ENCODE peak calls at places on chromosomes 7 and 10, in five cellular contexts. V, U, B, A and G are unnamed samples.

GRCh38 chr10:3785849-3786290 is 861 bp upstream of the KLF6 start:
- DNase-seq in V (no peak), U (peak; percentile 35), B (peak; percentile 71), A (peak; percentile 35), G (peak; percentile 48)

GRCh38 chr7:116342125-116342524 is 131.8 kb downstream of the TES start:
- DNase-seq in V (no peak), U (no peak), B (peak; percentile 22), A (no peak), G (no peak)

GRCh38 chr10:98030093-98030821 is at the start of gene CRTAC1:
- DNase-seq in V (peak; percentile 46), U (peak; percentile 91), B (peak; percentile 23), A (no peak), G (peak; percentile 87)

GRCh38 chr7:134388336-134389019 is 70.4 kb downstream of the AKR1B1 start:
- DNase-seq in V (no peak), U (no peak), B (no peak), A (no peak), G (no peak)

GRCh38 chr10:110618206-110618605 is 25.9 kb upstream of the RBM20 start:
- DNase-seq in V (no peak), U (no peak), B (no peak), A (no peak), G (no peak)

GRCh38 chr10:112851582-112851981 is 98.5 kb upstream of the TCF7L2 start:
- DNase-seq in V (no peak), U (no peak), B (no peak), A (no peak), G (no peak)

GRCh38 chr7:97004931-97005763 is at the start of gene DLX6:
- DNase-seq in V (no peak), U (peak; percentile 81), B (no peak), A (peak; percentile 99), G (peak; percentile 95)

GRCh38 chr10:76319666-76320065 is 888.2 kb downstream of the LRMDA start:
- DNase-seq in V (no peak), U (no peak), B (no peak), A (no peak), G (no peak)

GRCh38 chr10:88989824-88990527 is 622 bp upstream of the FAS start:
- DNase-seq in V (no peak), U (no peak), B (peak; percentile 87), A (no peak), G (no peak)

GRCh38 chr10:58237014-58237830 is 30.5 kb downstream of the IPMK start:
- DNase-seq in V (no peak), U (no peak), B (peak; percentile 90), A (no peak), G (no peak)

GRCh38 chr7:38375453-38375852 is 102.0 kb upstream of the TARP start:
- DNase-seq in V (no peak), U (no peak), B (no peak), A (no peak), G (no peak)

GRCh38 chr7:22582860-22583640 is 83.1 kb upstream of the STEAP1B start:
- DNase-seq in V (no peak), U (no peak), B (peak; percentile 46), A (no peak), G (peak; percentile 78)

GRCh38 chr7:107162466-107162865 is 6.3 kb upstream of the HBP1 start:
- DNase-seq in V (no peak), U (no peak), B (no peak), A (no peak), G (no peak)

GRCh38 chr10:33345236-33345635 is 10.8 kb upstream of the NRP1 start:
- DNase-seq in V (no peak), U (no peak), B (no peak), A (no peak), G (no peak)

GRCh38 chr10:91097313-91097712 is 123.2 kb upstream of the PCGF5 start:
- DNase-seq in V (no peak), U (no peak), B (no peak), A (no peak), G (no peak)

GRCh38 chr7:23717788-23718187 is 7.8 kb downstream of the STK31 start:
- DNase-seq in V (no peak), U (no peak), B (no peak), A (no peak), G (no peak)

GRCh38 chr7:116952640-116953371 is 495 bp upstream of the ST7 start:
- DNase-seq in V (no peak), U (peak; percentile 14), B (peak; percentile 73), A (peak; percentile 90), G (peak; percentile 38)

GRCh38 chr7:152462995-152463713 is 27.4 kb upstream of the KMT2C start:
- DNase-seq in V (no peak), U (peak; percentile 70), B (peak; percentile 83), A (peak; percentile 32), G (no peak)

GRCh38 chr7:50595538-50596102 is 30.4 kb upstream of the DDC start:
- DNase-seq in V (no peak), U (peak; percentile 2), B (peak; percentile 57), A (no peak), G (peak; percentile 55)

GRCh38 chr7:118657391-118658005 is 433.0 kb downstream of the ANKRD7 start:
- DNase-seq in V (no peak), U (no peak), B (peak; percentile 30), A (no peak), G (no peak)

GRCh38 chr7:50832744-50833143 is 50.0 kb upstream of the GRB10 start:
- DNase-seq in V (no peak), U (no peak), B (peak; percentile 72), A (no peak), G (no peak)

GRCh38 chr10:124242365-124242764 is 149.0 kb upstream of the CHST15 start:
- DNase-seq in V (no peak), U (no peak), B (no peak), A (no peak), G (no peak)

GRCh38 chr10:96588601-96589419 is 2.0 kb upstream of the TM9SF3 start:
- DNase-seq in V (no peak), U (no peak), B (peak; percentile 18), A (no peak), G (no peak)

GRCh38 chr10:122955892-122956291 is 1.9 kb upstream of the C10orf88 start:
- DNase-seq in V (no peak), U (no peak), B (no peak), A (no peak), G (no peak)

GRCh38 chr10:126940670-126941069 is 35.4 kb downstream of the DOCK1 start:
- DNase-seq in V (no peak), U (no peak), B (no peak), A (no peak), G (no peak)

GRCh38 chr10:97737770-97738265 is 890 bp downstream of the ZFYVE27 start:
- DNase-seq in V (no peak), U (no peak), B (no peak), A (no peak), G (no peak)

GRCh38 chr10:110613996-110614495 is 30.1 kb upstream of the RBM20 start:
- DNase-seq in V (no peak), U (no peak), B (no peak), A (no peak), G (no peak)

GRCh38 chr7:140475747-140476333 is 3.5 kb downstream of the MKRN1 start:
- DNase-seq in V (no peak), U (no peak), B (peak; percentile 58), A (peak; percentile 58), G (no peak)

GRCh38 chr7:38021892-38022291 is 101.5 kb downstream of the EPDR1 start:
- DNase-seq in V (no peak), U (no peak), B (no peak), A (no peak), G (no peak)

GRCh38 chr7:7720750-7721621 is 2.6 kb upstream of the RPA3 start:
- DNase-seq in V (no peak), U (no peak), B (no peak), A (no peak), G (no peak)

GRCh38 chr7:55104123-55104522 is 85.3 kb downstream of the EGFR start:
- DNase-seq in V (no peak), U (no peak), B (no peak), A (no peak), G (no peak)

GRCh38 chr7:55105952-55106351 is 87.1 kb downstream of the EGFR start:
- DNase-seq in V (no peak), U (no peak), B (no peak), A (no peak), G (no peak)

GRCh38 chr7:55101359-55101758 is 82.5 kb downstream of the EGFR start:
- DNase-seq in V (no peak), U (no peak), B (no peak), A (no peak), G (no peak)

GRCh38 chr7:55107946-55108345 is 89.1 kb downstream of the EGFR start:
- DNase-seq in V (no peak), U (no peak), B (no peak), A (no peak), G (no peak)

GRCh38 chr7:55104707-55105433 is 86.1 kb downstream of the EGFR start:
- DNase-seq in V (no peak), U (no peak), B (no peak), A (no peak), G (no peak)
- H3K27ac ChIP-seq in V (no peak overlapping the region), U (no peak overlapping the region), B (no peak overlapping the region), A (no peak overlapping the region), G (no peak overlapping the region)

GRCh38 chr7:70301673-70302072 is 703.4 kb downstream of the AUTS2 start:
- DNase-seq in V (no peak), U (no peak), B (no peak), A (no peak), G (no peak)
- H3K18ac ChIP-seq in V (no peak overlapping the region), U (no peak overlapping the region), B (no peak overlapping the region), A (no peak overlapping the region), G (no peak overlapping the region)

DNA sequence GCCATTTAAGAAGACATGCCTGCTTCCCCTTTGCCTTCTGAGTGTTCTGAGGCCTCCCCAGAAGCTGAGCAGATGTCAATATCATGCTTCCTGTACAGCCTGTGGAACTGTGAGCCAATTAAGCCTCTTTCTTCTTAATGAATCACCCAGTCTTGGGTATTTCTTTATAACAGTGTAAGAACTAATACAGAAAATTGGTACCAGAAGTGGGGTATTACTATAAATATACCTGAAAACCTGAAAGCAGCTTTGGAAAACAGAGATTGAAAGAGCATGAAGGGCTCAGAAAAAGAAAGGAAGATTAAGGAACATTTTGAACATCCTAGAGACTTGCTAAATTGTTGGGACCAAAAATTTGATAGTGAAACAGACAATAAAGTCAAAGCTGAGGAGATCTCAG is 12.0 kb upstream of the RNF32 start:
- DNase-seq in V (no peak), U (no peak), B (no peak), A (no peak), G (no peak)
- H2BK12ac ChIP-seq in V (no peak overlapping the region), U (no peak overlapping the region), B (no peak overlapping the region), A (no peak overlapping the region), G (no peak overlapping the region)

DNA sequence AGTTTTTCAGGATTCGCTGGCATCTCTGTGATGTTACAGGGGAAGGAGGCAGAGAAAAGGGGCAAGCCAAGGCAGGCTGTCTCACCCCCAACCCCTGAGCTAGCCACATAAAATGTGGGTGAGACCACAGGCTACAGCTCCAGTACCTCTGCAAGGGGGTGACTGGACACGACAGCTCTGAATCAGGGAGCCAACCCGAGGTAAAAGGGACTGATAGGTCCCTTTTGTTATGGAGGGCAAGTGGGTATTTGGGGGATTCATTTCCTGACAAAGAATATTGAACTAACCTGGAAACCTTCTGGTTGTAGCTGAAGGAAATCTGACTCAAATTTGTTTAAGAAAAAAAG is 67.2 kb downstream of the TACR2 start:
- DNase-seq in V (no peak), U (no peak), B (no peak), A (no peak), G (no peak)
- H3K27ac ChIP-seq in V (no peak overlapping the region), U (no peak overlapping the region), B (no peak overlapping the region), A (no peak overlapping the region), G (no peak overlapping the region)